ENCODE peak calls at places on chromosomes 7 and 10, in five cellular contexts. W is mammary epithelial cell, F is natural killer cell, R is hepatocyte, U is substantia nigra. I is an unnamed sample.

GRCh38 chr10:1362589-1363465 is 306.6 kb downstream of the WDR37 start:
- DNase-seq in U (no peak), W (no peak), R (no peak), F (no peak), I (no peak)

GRCh38 chr7:100157334-100158228 is 942 bp downstream of the TRAPPC14 start:
- DNase-seq in R (peak), U (no peak), W (peak), F (no peak), I (peak)

GRCh38 chr10:6019010-6019782 is 41.9 kb upstream of the IL15RA start:
- DNase-seq in U (no peak), F (no peak), R (no peak), W (no peak), I (no peak)

GRCh38 chr7:79732535-79732934 is 279.1 kb upstream of the MAGI2 start:
- DNase-seq in F (no peak), U (no peak), W (no peak), R (no peak), I (no peak)

GRCh38 chr7:130896051-130896881 is 162.3 kb upstream of the KLF14 start:
- DNase-seq in U (no peak), F (no peak), W (no peak), R (no peak), I (no peak)

GRCh38 chr10:128873408-128873807 is 593.6 kb upstream of the MGMT start:
- DNase-seq in R (no peak), U (no peak), W (no peak), F (no peak), I (no peak)

GRCh38 chr10:34171957-34172527 is 643.1 kb downstream of the PARD3 start:
- DNase-seq in F (no peak), R (no peak), W (no peak), U (no peak), I (no peak)

GRCh38 chr7:78141533-78142281 is 343.1 kb downstream of the PHTF2 start:
- DNase-seq in R (no peak), U (no peak), F (no peak), W (no peak), I (no peak)

GRCh38 chr7:149496642-149497391 is 792 bp downstream of the ZNF746 start:
- DNase-seq in F (peak), R (peak), U (no peak), W (peak), I (peak)

GRCh38 chr10:26422977-26423376 is 15.2 kb upstream of the APBB1IP start:
- DNase-seq in R (no peak), W (no peak), U (no peak), F (no peak), I (no peak)

GRCh38 chr10:132836832-132837540 is 51.0 kb upstream of the NKX6-2 start:
- DNase-seq in U (no peak), W (peak), F (peak), R (peak), I (peak)

GRCh38 chr7:50667789-50668226 is 102.6 kb upstream of the DDC start:
- DNase-seq in R (no peak), W (no peak), U (no peak), F (no peak), I (no peak)

GRCh38 chr7:154929006-154929726 is 73.8 kb downstream of the PAXIP1 start:
- DNase-seq in U (no peak), W (peak), R (no peak), F (no peak), I (no peak)

GRCh38 chr7:149850007-149850594 is 11.9 kb downstream of the ZNF862 start:
- DNase-seq in R (no peak), W (no peak), U (no peak), F (no peak), I (no peak)

GRCh38 chr7:27096756-27097514 is 1.1 kb upstream of the HOXA1 start:
- DNase-seq in R (no peak), U (no peak), W (peak), F (no peak), I (peak)

GRCh38 chr7:45068236-45069023 is 20.3 kb downstream of the NACAD start:
- DNase-seq in U (no peak), R (no peak), W (no peak), F (no peak), I (no peak)

GRCh38 chr7:142168746-142169145 is 57.2 kb downstream of the MGAM2 start:
- DNase-seq in U (no peak), F (no peak), W (peak), R (peak), I (no peak)

GRCh38 chr7:138842111-138842510 is 44.1 kb upstream of the ATP6V0A4 start:
- DNase-seq in W (peak), R (peak), U (no peak), F (no peak), I (peak)

GRCh38 chr7:16078076-16078952 is 343.0 kb downstream of the CRPPA start:
- DNase-seq in R (peak), W (peak), F (no peak), U (no peak), I (peak)

GRCh38 chr7:5523052-5523711 is 99.5 kb upstream of the TNRC18 start:
- DNase-seq in U (no peak), F (no peak), W (no peak), R (peak), I (no peak)

GRCh38 chr10:30387646-30388243 is 38.7 kb upstream of the MTPAP start:
- DNase-seq in U (no peak), W (peak), F (no peak), R (no peak), I (no peak)

GRCh38 chr10:36515313-36515712 is 610.1 kb upstream of the ANKRD30A start:
- DNase-seq in U (no peak), F (no peak), W (no peak), R (no peak), I (no peak)

GRCh38 chr10:21607907-21608306 is 73.9 kb downstream of the MLLT10 start:
- DNase-seq in W (no peak), U (no peak), F (no peak), R (no peak), I (no peak)

GRCh38 chr7:31782411-31782991 is 95.5 kb downstream of the PPP1R17 start:
- DNase-seq in F (no peak), W (peak), U (no peak), R (peak), I (peak)

GRCh38 chr10:121990015-121990677 is 1.2 kb downstream of the TACC2 start:
- DNase-seq in F (no peak), W (no peak), R (no peak), U (no peak), I (peak)

GRCh38 chr10:56135806-56136205 is 225.3 kb downstream of the ZWINT start:
- DNase-seq in F (no peak), W (no peak), U (no peak), R (no peak), I (no peak)

GRCh38 chr10:15353471-15353870 is 17.6 kb downstream of the FAM171A1 start:
- DNase-seq in R (no peak), U (no peak), F (no peak), W (no peak), I (no peak)

GRCh38 chr10:112407696-112408095 is 33.8 kb downstream of the ACSL5 start:
- DNase-seq in W (no peak), U (no peak), R (no peak), F (no peak), I (no peak)

GRCh38 chr10:6141296-6142151 is 52.7 kb downstream of the RBM17 start:
- DNase-seq in U (no peak), W (peak), R (no peak), F (no peak), I (peak)

GRCh38 chr7:156101355-156101754 is 289.1 kb upstream of the SHH start:
- DNase-seq in U (no peak), F (no peak), R (no peak), W (no peak), I (no peak)